ENCODE peak calls at places on chromosome 16, in eight cellular contexts. Z is natural killer cell, A is fibroblast of lung, X is GM20000, G is uterus, L is HL-60, W is stomach, F is Caco-2. N is an unnamed sample.
A peak's percentile ranks its signal among the peaks of the same experiment; 100 is the strongest.

GRCh38 chr16:2686912-2687507 is 4.7 kb downstream of the KCTD5 start:
- DNase-seq in G (no peak), F (no peak), W (peak; percentile 45), A (no peak), Z (no peak), X (peak; percentile 93), L (no peak), N (no peak)

GRCh38 chr16:69827527-69827926 is 65.4 kb downstream of the WWP2 start:
- DNase-seq in G (no peak), A (no peak), L (no peak), F (no peak), W (no peak), Z (no peak), X (no peak), N (no peak)

GRCh38 chr16:53098526-53099317 is 43.9 kb downstream of the CHD9 start:
- DNase-seq in Z (peak; percentile 54), W (peak; percentile 76), F (peak; percentile 24), A (peak; percentile 98), L (peak; percentile 92), X (peak; percentile 69), G (peak; percentile 94), N (peak; percentile 51)

GRCh38 chr16:3131755-3132377 is 3.0 kb upstream of the ZNF213 start:
- DNase-seq in A (peak; percentile 28), G (no peak), L (peak; percentile 57), F (peak; percentile 76), W (peak; percentile 48), Z (no peak), X (no peak), N (no peak)

GRCh38 chr16:6125483-6126259 is 1028.1 kb upstream of the EEF2KMT start:
- DNase-seq in Z (no peak), F (no peak), G (no peak), A (no peak), W (no peak), L (no peak), X (no peak), N (no peak)

GRCh38 chr16:74275031-74275636 is 21.5 kb upstream of the PSMD7 start:
- DNase-seq in X (no peak), A (peak; percentile 53), W (no peak), L (no peak), G (no peak), F (peak; percentile 20), Z (no peak), N (no peak)

GRCh38 chr16:84013787-84014569 is 28.6 kb downstream of the SLC38A8 start:
- DNase-seq in F (peak; percentile 79), W (peak; percentile 91), L (peak; percentile 40), X (peak; percentile 69), G (no peak), Z (peak; percentile 17), A (peak; percentile 18), N (no peak)

GRCh38 chr16:84027607-84028006 is 15.0 kb downstream of the SLC38A8 start:
- DNase-seq in G (no peak), A (no peak), L (no peak), X (no peak), F (no peak), Z (no peak), W (no peak), N (no peak)

GRCh38 chr16:63217011-63217410 is 1180.8 kb upstream of the CDH8 start:
- DNase-seq in W (no peak), X (no peak), Z (no peak), F (no peak), L (no peak), A (no peak), G (no peak), N (no peak)

GRCh38 chr16:74718140-74718539 is 17.5 kb upstream of the MLKL start:
- DNase-seq in A (no peak), Z (no peak), X (no peak), W (no peak), F (no peak), L (no peak), G (no peak), N (no peak)

GRCh38 chr16:74654536-74654935 is 12.1 kb downstream of the RFWD3 start:
- DNase-seq in L (no peak), Z (no peak), X (no peak), W (no peak), F (no peak), A (no peak), G (no peak), N (no peak)

GRCh38 chr16:78792952-78793351 is 693.5 kb downstream of the WWOX start:
- DNase-seq in A (no peak), F (no peak), L (no peak), X (no peak), G (no peak), W (no peak), Z (no peak), N (no peak)

GRCh38 chr16:11183035-11183812 is 72.8 kb downstream of the SOCS1 start:
- DNase-seq in L (no peak), Z (no peak), F (no peak), X (peak; percentile 76), A (no peak), W (no peak), G (no peak), N (no peak)

GRCh38 chr16:31568577-31569359 is 41.1 kb downstream of the AHSP start:
- DNase-seq in A (peak; percentile 1), L (no peak), X (no peak), W (peak; percentile 65), G (peak; percentile 28), F (no peak), Z (no peak), N (no peak)

GRCh38 chr16:751152-752007 is 9.2 kb upstream of the MSLN start:
- DNase-seq in X (no peak), W (peak; percentile 51), Z (no peak), G (no peak), L (no peak), F (no peak), A (no peak), N (no peak)

GRCh38 chr16:53090591-53091507 is 36.1 kb downstream of the CHD9 start:
- DNase-seq in Z (peak; percentile 21), G (peak; percentile 98), W (peak; percentile 71), L (peak; percentile 89), A (peak; percentile 100), X (peak; percentile 56), F (no peak), N (peak; percentile 50)

GRCh38 chr16:75965504-75966374 is 239.4 kb upstream of the CPHXL start:
- DNase-seq in A (no peak), L (no peak), F (no peak), W (no peak), Z (no peak), G (no peak), X (no peak), N (no peak)

GRCh38 chr16:80460004-80460403 is 80.8 kb upstream of the DYNLRB2 start:
- DNase-seq in F (no peak), W (no peak), A (no peak), L (no peak), X (no peak), Z (no peak), G (no peak), N (no peak)

GRCh38 chr16:2584742-2585650 is 47.2 kb downstream of the PDPK1 start:
- DNase-seq in L (no peak), W (no peak), A (peak; percentile 43), Z (no peak), F (no peak), X (no peak), G (no peak), N (no peak)

DNA sequence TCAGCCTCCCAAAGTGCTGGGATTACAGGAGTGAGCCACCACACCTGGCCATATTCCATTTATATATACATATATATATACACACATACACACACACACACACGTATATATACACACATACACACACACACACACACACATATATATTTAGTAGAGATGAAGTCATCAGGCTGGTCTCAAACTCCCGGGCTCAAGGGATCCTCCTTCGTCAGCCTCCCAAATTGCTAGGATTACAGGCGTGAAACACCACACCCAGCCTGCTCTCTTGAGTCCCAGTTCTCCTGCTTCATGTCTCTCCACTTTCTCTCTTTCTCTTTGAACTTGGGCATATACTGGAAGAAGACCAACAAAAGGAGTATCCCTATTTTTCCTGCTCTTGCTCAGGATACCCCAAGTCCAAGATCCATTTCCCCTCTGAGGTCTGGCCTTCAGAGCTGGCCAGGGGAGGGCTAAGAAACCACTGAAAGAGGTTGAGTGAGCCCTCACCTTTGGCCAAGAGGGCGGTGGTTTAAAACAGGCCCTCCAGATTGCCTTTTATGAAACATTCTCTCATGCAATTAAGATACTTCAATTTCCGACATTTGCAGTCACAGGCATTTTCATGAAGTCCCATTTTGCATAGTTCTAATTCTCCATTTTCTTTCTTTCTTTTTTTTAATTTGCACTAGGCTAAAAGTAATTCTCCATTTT is 37.9 kb downstream of the CIBAR2 start:
- DNase-seq in G (no peak), A (no peak), W (no peak), F (no peak), L (no peak), Z (no peak), X (no peak), N (no peak)
- TF ChIP-seq CTCF in G (no peak), A (no peak), W (no peak), F (no peak), L (no peak), Z (no peak), X (no peak), N (no peak)

GRCh38 chr16:88824256-88825077 is 12.7 kb upstream of the APRT start:
- DNase-seq in W (no peak), L (no peak), Z (no peak), F (no peak), A (no peak), G (no peak), X (no peak), N (no peak)
- TF ChIP-seq CTCF in W (no peak), L (no peak), Z (no peak), F (no peak), A (no peak), G (no peak), X (no peak), N (no peak)

DNA sequence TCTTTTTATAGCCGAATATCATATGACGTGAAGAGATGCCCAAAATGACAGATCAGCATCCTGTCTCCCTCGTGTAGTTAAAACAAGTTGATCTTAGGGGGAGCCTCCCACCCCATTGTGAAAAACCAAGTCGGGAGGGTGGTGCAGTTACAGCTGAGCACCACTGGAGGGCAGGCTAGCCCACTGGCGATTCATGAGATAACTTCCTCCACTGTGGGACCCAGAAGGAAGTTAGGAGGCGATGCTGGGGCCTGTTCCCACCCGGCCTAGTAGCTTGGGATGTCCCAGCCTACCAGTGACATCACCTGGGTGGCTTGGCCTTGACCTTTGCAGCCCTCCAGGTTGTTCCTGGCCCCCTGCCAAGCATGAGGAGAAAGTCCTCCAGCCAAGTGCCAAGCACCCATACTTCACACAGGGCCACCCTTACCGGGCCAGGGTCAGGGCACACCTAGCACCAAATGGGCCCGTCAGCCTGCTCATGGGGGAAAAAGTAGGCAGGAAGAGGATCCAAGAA is 8.1 kb upstream of the CPNE2 start:
- DNase-seq in L (peak; percentile 79), W (peak; percentile 65), F (peak; percentile 81), G (peak; percentile 69), X (peak; percentile 88), A (peak; percentile 71), Z (peak; percentile 62), N (no peak)
- TF ChIP-seq CTCF in L (peak; percentile 98), W (peak; percentile 89), F (peak; percentile 99), G (peak; percentile 99), X (peak; percentile 97), A (peak; percentile 99), Z (peak; percentile 91), N (peak; percentile 82)

GRCh38 chr16:48462146-48462740 is 77.0 kb upstream of the SIAH1 start:
- DNase-seq in X (no peak), L (no peak), W (no peak), G (no peak), A (no peak), F (no peak), Z (no peak), N (no peak)
- TF ChIP-seq CTCF in X (no peak), L (no peak), W (no peak), G (no peak), A (no peak), F (no peak), Z (no peak), N (no peak)